ENCODE peak calls at places on chromosomes 6 and 20, in six cellular contexts. U, T, G, J, S and I are unnamed samples.
A peak's percentile ranks its signal among the peaks of the same experiment; 100 is the strongest.

GRCh38 chr6:160227038-160227768 is 31.4 kb downstream of the SLC22A2 start:
- DNase-seq in U (no peak), T (no peak), G (no peak), J (no peak), S (no peak), I (no peak)

GRCh38 chr20:13814672-13815071 is 29.8 kb downstream of the NDUFAF5 start:
- DNase-seq in U (no peak), T (no peak), G (no peak), J (no peak), S (no peak), I (no peak)

GRCh38 chr6:99545442-99545841 is 23.0 kb downstream of the CCNC start:
- DNase-seq in U (no peak), T (no peak), G (no peak), J (no peak), S (no peak), I (no peak)

GRCh38 chr20:19995220-19995863 is 21.8 kb upstream of the NAA20 start:
- DNase-seq in U (peak; percentile 47), T (no peak), G (peak; percentile 48), J (peak; percentile 82), S (peak; percentile 77), I (peak; percentile 62)

GRCh38 chr6:34546551-34547321 is 9.4 kb downstream of the SPDEF start:
- DNase-seq in U (peak; percentile 26), T (peak; percentile 78), G (no peak), J (peak; percentile 23), S (peak; percentile 92), I (no peak)

GRCh38 chr6:21075986-21076385 is 517.6 kb upstream of the SOX4 start:
- DNase-seq in U (no peak), T (no peak), G (no peak), J (peak; percentile 3), S (no peak), I (no peak)

GRCh38 chr6:12637960-12638641 is 78.5 kb upstream of the PHACTR1 start:
- DNase-seq in U (peak; percentile 81), T (no peak), G (peak; percentile 70), J (peak; percentile 47), S (peak; percentile 80), I (peak; percentile 28)

GRCh38 chr20:50308513-50309279 is 118.1 kb downstream of the CEBPB start:
- DNase-seq in U (peak; percentile 92), T (peak; percentile 93), G (no peak), J (peak; percentile 99), S (peak; percentile 96), I (no peak)

GRCh38 chr6:32973144-32973854 is 4.9 kb downstream of the BRD2 start:
- DNase-seq in U (no peak), T (no peak), G (peak; percentile 77), J (peak; percentile 45), S (peak; percentile 27), I (peak; percentile 40)

GRCh38 chr6:82738773-82739172 is 326.9 kb downstream of the UBE3D start:
- DNase-seq in U (no peak), T (no peak), G (no peak), J (no peak), S (no peak), I (no peak)

GRCh38 chr6:110518281-110518623 is 41.8 kb upstream of the SLC22A16 start:
- DNase-seq in U (no peak), T (no peak), G (no peak), J (peak; percentile 51), S (peak; percentile 46), I (no peak)

GRCh38 chr6:53630533-53631269 is 34.9 kb downstream of the KLHL31 start:
- DNase-seq in U (no peak), T (no peak), G (no peak), J (no peak), S (no peak), I (no peak)

GRCh38 chr6:166855416-166855815 is 100.9 kb downstream of the RNASET2 start:
- DNase-seq in U (no peak), T (no peak), G (no peak), J (no peak), S (no peak), I (no peak)

GRCh38 chr6:149328083-149328482 is 10.6 kb downstream of the TAB2 start:
- DNase-seq in U (no peak), T (no peak), G (no peak), J (no peak), S (no peak), I (no peak)

GRCh38 chr6:77463881-77464867 is 883 bp upstream of the HTR1B start:
- DNase-seq in U (no peak), T (no peak), G (no peak), J (no peak), S (no peak), I (no peak)

GRCh38 chr6:77463308-77463880 is at the start of gene HTR1B:
- DNase-seq in U (no peak), T (no peak), G (no peak), J (no peak), S (no peak), I (peak; percentile 20)

GRCh38 chr6:77461796-77462195 is 1.5 kb downstream of the HTR1B start:
- DNase-seq in U (no peak), T (no peak), G (no peak), J (no peak), S (no peak), I (no peak)

GRCh38 chr6:77466055-77467028 is 3.1 kb upstream of the HTR1B start:
- DNase-seq in U (peak; percentile 57), T (no peak), G (peak; percentile 56), J (peak; percentile 61), S (peak; percentile 32), I (peak; percentile 63)

DNA sequence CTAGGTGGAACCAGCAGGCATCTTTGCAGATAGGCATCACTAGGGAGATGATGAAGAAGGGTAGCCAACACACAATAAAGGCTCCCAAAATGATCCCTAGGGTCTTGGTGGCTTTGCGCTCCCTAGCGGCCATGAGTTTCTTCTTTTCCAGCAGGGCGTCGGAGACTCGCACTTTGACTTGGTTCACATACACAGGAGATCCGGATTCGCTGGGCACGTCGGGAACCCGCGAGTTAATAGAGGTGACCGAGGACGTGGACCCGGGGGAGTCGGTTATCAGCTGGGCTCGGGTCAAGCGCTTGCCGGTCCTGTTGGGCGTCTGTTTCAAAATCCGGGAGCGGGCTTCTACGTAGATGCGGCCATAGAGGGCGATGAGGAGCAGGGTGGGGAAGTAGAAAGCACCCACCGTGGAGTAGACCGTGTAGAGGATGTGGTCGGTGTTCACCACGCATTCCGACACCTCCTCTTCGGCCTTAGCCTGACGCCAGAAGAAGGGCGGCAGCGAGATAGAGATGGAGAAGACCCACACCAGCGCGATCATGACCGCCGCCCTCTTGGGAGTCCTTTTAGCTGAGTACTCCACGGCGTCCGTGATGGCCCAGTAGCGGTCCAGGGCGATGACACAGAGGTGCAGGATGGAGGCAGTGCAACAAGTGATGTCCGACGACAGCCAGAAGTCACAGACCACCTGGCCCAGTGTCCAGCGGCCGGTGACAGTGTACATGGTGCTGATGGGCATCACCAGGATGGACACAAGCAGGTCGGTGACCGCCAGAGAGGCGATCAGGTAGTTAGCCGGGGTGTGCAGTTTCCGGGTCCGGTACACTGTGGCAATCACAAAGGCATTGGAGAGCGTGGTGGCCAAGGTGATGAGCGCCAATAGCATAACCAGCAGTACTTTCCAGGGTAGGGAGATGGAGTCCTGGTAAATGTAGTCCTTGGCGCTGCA is 658 bp downstream of the HTR1B start:
- DNase-seq in U (no peak), T (no peak), G (no peak), J (no peak), S (no peak), I (no peak)
- TF ChIP-seq CTCF in U (peak; percentile 35), T (no peak), G (no peak), J (peak; percentile 3), S (no peak), I (no peak)

DNA sequence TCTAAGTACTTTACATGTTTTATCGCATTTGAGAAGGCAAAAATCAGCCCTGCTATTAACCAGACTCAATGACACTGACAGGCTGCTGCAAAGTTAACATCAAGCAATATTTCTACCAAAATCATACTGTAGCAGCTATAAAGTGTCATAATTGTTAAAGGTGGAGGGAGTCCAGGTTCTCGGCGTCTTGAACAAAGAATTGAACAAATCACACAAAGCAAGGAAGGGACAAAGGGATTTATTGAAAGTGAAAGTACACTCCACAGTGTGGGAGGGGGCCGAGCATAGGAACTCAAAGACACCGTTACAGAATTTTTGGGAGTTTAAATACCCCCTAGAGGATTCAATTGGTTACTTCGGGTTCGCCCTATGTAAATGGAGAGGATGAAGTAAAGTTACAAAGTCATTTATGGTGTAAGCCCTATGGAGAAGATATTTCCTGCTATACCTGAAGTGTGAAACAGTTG is 12.9 kb upstream of the ZNF391 start:
- DNase-seq in U (no peak), T (no peak), G (peak; percentile 12), J (peak; percentile 8), S (peak; percentile 39), I (no peak)
- TF ChIP-seq CTCF in U (no peak), T (no peak), G (peak; percentile 23), J (peak; percentile 16), S (no peak), I (no peak)

GRCh38 chr6:127641905-127642304 is 64.9 kb downstream of the C6orf58 start:
- DNase-seq in U (peak; percentile 43), T (no peak), G (peak; percentile 6), J (peak; percentile 58), S (peak; percentile 64), I (peak; percentile 12)
- TF ChIP-seq CTCF in U (peak; percentile 71), T (no peak), G (peak; percentile 44), J (peak; percentile 81), S (peak; percentile 62), I (peak; percentile 71)

DNA sequence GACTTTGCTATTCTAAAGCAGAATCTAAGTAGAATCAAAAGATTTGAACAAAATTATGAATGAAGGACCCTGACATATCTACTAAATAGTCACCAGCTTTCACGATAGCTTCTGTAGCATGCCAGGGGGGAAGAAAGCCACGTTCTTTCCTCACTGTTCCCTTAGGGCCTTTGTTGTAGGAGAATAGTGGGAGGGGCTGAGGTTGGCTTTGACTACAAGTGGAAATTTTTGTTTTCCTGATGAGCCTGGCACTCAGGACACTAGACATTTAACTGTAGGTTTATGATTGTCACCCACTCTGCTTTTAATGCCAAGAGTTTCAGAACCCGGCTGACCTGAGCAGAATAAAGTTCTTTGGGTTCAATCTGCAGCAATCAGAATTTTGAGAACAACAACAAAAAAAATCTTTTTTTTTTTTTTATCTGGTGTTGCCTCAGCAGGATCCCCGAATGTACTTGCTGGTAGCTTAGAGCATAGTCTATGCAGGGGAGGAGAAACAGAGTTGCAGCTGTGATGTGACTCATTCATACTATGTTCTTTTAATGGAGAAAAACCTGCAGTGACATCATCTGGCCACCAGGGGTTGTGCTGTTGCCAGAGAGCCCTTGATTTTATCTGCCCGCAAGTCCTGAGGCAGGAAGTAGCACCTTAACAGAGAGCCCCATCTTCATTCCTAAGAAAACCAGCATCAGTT is 38.5 kb downstream of the TPD52L1 start:
- DNase-seq in U (peak; percentile 90), T (no peak), G (peak; percentile 79), J (peak; percentile 86), S (peak; percentile 82), I (peak; percentile 51)
- TF ChIP-seq CTCF in U (peak; percentile 83), T (peak; percentile 86), G (peak; percentile 71), J (peak; percentile 78), S (peak; percentile 76), I (peak; percentile 74)

GRCh38 chr6:26157838-26158580 is 70.8 kb downstream of the HFE start:
- DNase-seq in U (peak; percentile 99), T (peak; percentile 82), G (peak; percentile 89), J (peak; percentile 99), S (peak; percentile 98), I (peak; percentile 89)
- TF ChIP-seq CTCF in U (no peak), T (no peak), G (no peak), J (no peak), S (no peak), I (no peak)

GRCh38 chr20:51417745-51418529 is 124.6 kb downstream of the NFATC2 start:
- DNase-seq in U (no peak), T (peak; percentile 46), G (peak; percentile 14), J (no peak), S (no peak), I (no peak)
- TF ChIP-seq CTCF in U (no peak), T (no peak), G (no peak), J (no peak), S (peak; percentile 23), I (no peak)